ENCODE peak calls at places on chromosome 6, in ten cellular contexts. N is astrocyte of the cerebellum; J is GM10248; R is RPMI7951; H is stimulated activated CD4-positive, alpha-beta T cell treated with anti-CD3 and anti-CD28 coated beads, Interleukin-4, amount 100 ng/mL, for 24 hours; P is amniotic stem cell; K is MCF 10A; Q is retina; F is fibroblast of the aortic adventitia; E is fibroblast of pulmonary artery. M is an unnamed sample.

GRCh38 chr6:30769088-30769852 is 24.9 kb upstream of the IER3 start:
- DNase-seq in H (peak), K (peak), R (peak), N (peak), P (peak), E (peak), F (peak), J (peak), Q (no peak), M (peak)

GRCh38 chr6:112939543-112939942 is 592.4 kb downstream of the RFPL4B start:
- DNase-seq in E (peak), K (peak), P (no peak), Q (no peak), J (no peak), H (no peak), N (no peak), F (peak), R (peak), M (no peak)

GRCh38 chr6:35044771-35045275 is 96.3 kb downstream of the TCP11 start:
- DNase-seq in R (peak), N (no peak), F (no peak), K (peak), Q (no peak), P (no peak), H (no peak), E (peak), J (no peak), M (no peak)

GRCh38 chr6:89414215-89414614 is 2.1 kb upstream of the RRAGD start:
- DNase-seq in R (no peak), H (no peak), P (no peak), E (no peak), Q (no peak), J (no peak), F (no peak), K (no peak), N (no peak), M (no peak)

GRCh38 chr6:6008114-6008647 is 1.5 kb upstream of the NRN1 start:
- DNase-seq in E (no peak), P (no peak), K (no peak), F (no peak), N (no peak), R (no peak), Q (no peak), J (no peak), H (no peak), M (no peak)

GRCh38 chr6:36926711-36927110 is 27.8 kb upstream of the PI16 start:
- DNase-seq in N (no peak), J (no peak), E (no peak), R (no peak), Q (no peak), K (no peak), P (no peak), F (no peak), H (no peak), M (no peak)

GRCh38 chr6:82362868-82363267 is 749 bp upstream of the TPBG start:
- DNase-seq in H (no peak), J (no peak), N (peak), R (peak), E (peak), F (peak), P (peak), K (peak), Q (no peak), M (no peak)

GRCh38 chr6:134506162-134506561 is 188.2 kb upstream of the SGK1 start:
- DNase-seq in H (no peak), J (no peak), K (no peak), Q (no peak), E (no peak), F (no peak), N (no peak), P (no peak), R (no peak), M (no peak)

GRCh38 chr6:145761584-145761983 is 26.3 kb upstream of the EPM2A start:
- DNase-seq in R (peak), J (no peak), E (no peak), P (no peak), N (no peak), H (no peak), K (no peak), F (no peak), Q (no peak), M (no peak)

GRCh38 chr6:105135907-105136432 is 43.8 kb downstream of the POPDC3 start:
- DNase-seq in F (peak), J (no peak), H (no peak), N (peak), E (peak), P (no peak), Q (no peak), R (peak), K (peak), M (no peak)

GRCh38 chr6:25027221-25027916 is 91.6 kb upstream of the RIPOR2 start:
- DNase-seq in N (no peak), K (no peak), P (no peak), E (no peak), F (no peak), Q (no peak), H (peak), R (no peak), J (peak), M (no peak)

GRCh38 chr6:82953871-82954270 is 111.8 kb downstream of the UBE3D start:
- DNase-seq in R (no peak), E (peak), Q (no peak), F (peak), K (no peak), H (no peak), N (no peak), J (no peak), P (no peak), M (no peak)

GRCh38 chr6:52538921-52539354 is 37.9 kb downstream of the TRAM2 start:
- DNase-seq in J (no peak), K (no peak), P (no peak), H (no peak), N (no peak), F (no peak), E (no peak), R (peak), Q (no peak), M (no peak)

GRCh38 chr6:135062735-135063134 is 8.1 kb upstream of the HBS1L start:
- DNase-seq in E (no peak), K (no peak), F (no peak), H (no peak), R (no peak), Q (no peak), N (no peak), P (no peak), J (no peak), M (no peak)

GRCh38 chr6:4756247-4756646 is 20.0 kb upstream of the CDYL start:
- DNase-seq in K (no peak), F (no peak), Q (no peak), E (no peak), P (no peak), J (no peak), R (no peak), H (no peak), N (no peak), M (no peak)

GRCh38 chr6:158769696-158770446 is 49.3 kb downstream of the EZR start:
- DNase-seq in J (no peak), Q (peak), R (no peak), N (peak), P (no peak), H (no peak), F (no peak), K (no peak), E (no peak), M (no peak)

GRCh38 chr6:31597006-31597405 is 4.2 kb upstream of the NCR3 start:
- DNase-seq in R (peak), P (no peak), Q (no peak), K (peak), F (no peak), H (peak), J (no peak), E (peak), N (no peak), M (peak)

GRCh38 chr6:169097336-169098052 is 156.2 kb downstream of the THBS2 start:
- DNase-seq in J (no peak), N (peak), Q (peak), R (peak), H (no peak), K (peak), E (peak), P (peak), F (peak), M (no peak)

GRCh38 chr6:106005013-106005412 is 81.1 kb upstream of the PRDM1 start:
- DNase-seq in J (no peak), P (no peak), E (no peak), N (no peak), K (no peak), Q (no peak), F (peak), R (no peak), H (no peak), M (no peak)

GRCh38 chr6:49540614-49541013 is 9.9 kb upstream of the C6orf141 start:
- DNase-seq in J (no peak), Q (no peak), H (no peak), K (no peak), E (no peak), P (no peak), F (peak), N (no peak), R (no peak), M (no peak)

GRCh38 chr6:170049641-170050491 is 241.0 kb downstream of the DLL1 start:
- DNase-seq in Q (no peak), P (no peak), R (peak), H (no peak), N (peak), F (no peak), E (peak), K (peak), J (no peak), M (peak)

GRCh38 chr6:42877695-42878094 is 1.7 kb upstream of the RPL7L1 start:
- DNase-seq in N (no peak), Q (no peak), H (no peak), F (no peak), R (no peak), J (no peak), K (no peak), P (no peak), E (no peak), M (no peak)

GRCh38 chr6:132537145-132537544 is 932 bp upstream of the TAAR9 start:
- DNase-seq in H (no peak), J (no peak), P (no peak), K (no peak), F (no peak), R (no peak), E (no peak), N (no peak), Q (no peak), M (no peak)

GRCh38 chr6:100810015-100810414 is 71.1 kb downstream of the ASCC3 start:
- DNase-seq in K (no peak), E (no peak), P (no peak), H (no peak), R (no peak), N (no peak), Q (no peak), F (no peak), J (no peak), M (no peak)

GRCh38 chr6:151063339-151063738 is 176.4 kb upstream of the AKAP12 start:
- DNase-seq in J (no peak), P (peak), R (peak), E (peak), H (no peak), K (peak), N (peak), F (peak), Q (no peak), M (no peak)

GRCh38 chr6:16273266-16273665 is 34.9 kb downstream of the GMPR start:
- DNase-seq in R (peak), N (no peak), P (peak), F (peak), J (no peak), K (peak), Q (no peak), E (peak), H (no peak), M (no peak)

GRCh38 chr6:28743271-28743789 is 180.5 kb downstream of the TRIM27 start:
- DNase-seq in Q (no peak), E (no peak), R (no peak), H (no peak), N (no peak), P (no peak), J (no peak), F (no peak), K (peak), M (no peak)

GRCh38 chr6:2949121-2949520 is 22.2 kb downstream of the SERPINB6 start:
- DNase-seq in R (no peak), H (no peak), F (no peak), J (no peak), Q (no peak), N (no peak), P (no peak), K (no peak), E (no peak), M (no peak)

GRCh38 chr6:138996524-138996923 is 8.5 kb upstream of the REPS1 start:
- DNase-seq in R (no peak), N (no peak), F (no peak), E (peak), J (no peak), Q (no peak), P (no peak), K (peak), H (no peak), M (no peak)

GRCh38 chr6:53290547-53291510 is 57.9 kb downstream of the ELOVL5 start:
- DNase-seq in E (no peak), R (no peak), H (no peak), J (no peak), F (peak), N (no peak), P (no peak), Q (no peak), K (no peak), M (no peak)

GRCh38 chr6:167530960-167531359 is 206.1 kb downstream of the TTLL2 start:
- DNase-seq in N (no peak), K (no peak), R (no peak), Q (no peak), P (no peak), J (no peak), E (peak), F (no peak), H (no peak), M (no peak)

GRCh38 chr6:12083763-12084162 is 71.7 kb downstream of the HIVEP1 start:
- DNase-seq in K (no peak), E (no peak), Q (no peak), P (no peak), H (no peak), R (no peak), N (no peak), F (no peak), J (no peak), M (no peak)

GRCh38 chr6:164507197-164507957 is 802.0 kb downstream of the C6orf118 start:
- DNase-seq in H (no peak), P (no peak), E (no peak), F (no peak), K (peak), J (no peak), R (peak), Q (no peak), N (no peak), M (no peak)

GRCh38 chr6:127515234-127515793 is 3.8 kb downstream of the MTCL3 start:
- DNase-seq in H (no peak), J (peak), K (no peak), P (no peak), R (no peak), Q (peak), E (peak), N (no peak), F (peak), M (no peak)

GRCh38 chr6:166625356-166625755 is 1.7 kb downstream of the RPS6KA2 start:
- DNase-seq in R (peak), P (no peak), K (peak), J (no peak), N (peak), Q (no peak), F (peak), H (no peak), E (peak), M (no peak)

GRCh38 chr6:98539669-98540207 is 294.6 kb upstream of the POU3F2 start:
- DNase-seq in Q (no peak), N (no peak), K (no peak), H (no peak), P (no peak), R (no peak), F (no peak), E (no peak), J (no peak), M (no peak)

GRCh38 chr6:13526718-13527668 is 39.6 kb upstream of the GFOD1 start:
- DNase-seq in R (peak), P (no peak), K (peak), Q (no peak), F (no peak), N (no peak), H (no peak), J (peak), E (peak), M (peak)